ENCODE peak calls at places on chromosome 9, in seven cellular contexts. W is A549, O is SK-N-SH, Q is HCT116, D is WTC11, E is HepG2, J is endothelial cell of umbilical vein. P is an unnamed sample.

GRCh38 chr9:115650768-115651167 is 502.8 kb upstream of the PAPPA start:
- DNase-seq in W (no peak), O (no peak), Q (no peak), D (no peak), E (no peak), J (no peak), P (no peak)

GRCh38 chr9:129886226-129887174 is 51.2 kb downstream of the USP20 start:
- DNase-seq in W (no peak), O (no peak), Q (no peak), D (no peak), E (no peak), J (peak; percentile 55), P (no peak)

GRCh38 chr9:130287736-130288135 is 22.2 kb downstream of the HMCN2 start:
- DNase-seq in W (no peak), O (no peak), Q (no peak), D (no peak), E (no peak), J (no peak), P (no peak)

GRCh38 chr9:76371901-76372300 is 22.3 kb downstream of the RFK start:
- DNase-seq in W (peak; percentile 88), O (no peak), Q (no peak), D (no peak), E (no peak), J (peak; percentile 59), P (no peak)

GRCh38 chr9:28938981-28939380 is 1365.7 kb upstream of the C9orf72 start:
- DNase-seq in W (no peak), O (no peak), Q (no peak), D (no peak), E (no peak), J (no peak), P (no peak)

GRCh38 chr9:99085949-99086948 is 18.7 kb upstream of the TGFBR1 start:
- DNase-seq in W (no peak), O (no peak), Q (no peak), D (no peak), E (no peak), J (peak; percentile 7), P (no peak)

GRCh38 chr9:136198605-136199083 is 6.3 kb downstream of the LHX3 start:
- DNase-seq in W (peak; percentile 60), O (peak; percentile 66), Q (no peak), D (peak; percentile 63), E (no peak), J (peak; percentile 10), P (peak; percentile 75)

GRCh38 chr9:13146838-13147237 is 132.7 kb downstream of the MPDZ start:
- DNase-seq in W (no peak), O (no peak), Q (no peak), D (no peak), E (no peak), J (no peak), P (no peak)

GRCh38 chr9:125613156-125613555 is 93.9 kb downstream of the MAPKAP1 start:
- DNase-seq in W (no peak), O (no peak), Q (no peak), D (no peak), E (no peak), J (peak; percentile 85), P (no peak)

GRCh38 chr9:2427016-2427891 is 194.3 kb upstream of the VLDLR start:
- DNase-seq in W (no peak), O (no peak), Q (no peak), D (no peak), E (no peak), J (no peak), P (no peak)

GRCh38 chr9:136021891-136022681 is 60.9 kb upstream of the UBAC1 start:
- DNase-seq in W (no peak), O (no peak), Q (no peak), D (peak; percentile 19), E (no peak), J (no peak), P (no peak)

GRCh38 chr9:137056739-137057407 is 3.0 kb upstream of the ENTPD2 start:
- DNase-seq in W (peak; percentile 57), O (no peak), Q (no peak), D (no peak), E (peak; percentile 49), J (no peak), P (no peak)

GRCh38 chr9:128887914-128888350 is 6.0 kb downstream of the LRRC8A start:
- DNase-seq in W (no peak), O (no peak), Q (no peak), D (peak; percentile 81), E (no peak), J (peak; percentile 81), P (peak; percentile 81)

GRCh38 chr9:110926828-110927227 is 111.4 kb downstream of the LPAR1 start:
- DNase-seq in W (no peak), O (no peak), Q (no peak), D (no peak), E (no peak), J (no peak), P (no peak)

GRCh38 chr9:127185931-127186781 is 63.7 kb upstream of the ANGPTL2 start:
- DNase-seq in W (no peak), O (peak; percentile 44), Q (no peak), D (no peak), E (peak; percentile 20), J (peak; percentile 77), P (no peak)

GRCh38 chr9:16268037-16269010 is 602.1 kb downstream of the BNC2 start:
- DNase-seq in W (no peak), O (peak; percentile 76), Q (no peak), D (no peak), E (no peak), J (no peak), P (no peak)

GRCh38 chr9:99162759-99163364 is 57.9 kb downstream of the TGFBR1 start:
- DNase-seq in W (peak; percentile 42), O (peak; percentile 45), Q (peak; percentile 22), D (no peak), E (peak; percentile 43), J (peak; percentile 62), P (no peak)

GRCh38 chr9:135624282-135624681 is 15.1 kb downstream of the GLT6D1 start:
- DNase-seq in W (no peak), O (no peak), Q (no peak), D (no peak), E (no peak), J (no peak), P (no peak)

GRCh38 chr9:98142182-98142924 is 23.3 kb upstream of the TRIM14 start:
- DNase-seq in W (peak; percentile 24), O (peak; percentile 49), Q (no peak), D (no peak), E (peak; percentile 51), J (no peak), P (no peak)

GRCh38 chr9:84871983-84872382 is 202.5 kb downstream of the NTRK2 start:
- DNase-seq in W (no peak), O (no peak), Q (no peak), D (no peak), E (no peak), J (no peak), P (no peak)

GRCh38 chr9:87596862-87597261 is 99.2 kb downstream of the DAPK1 start:
- DNase-seq in W (no peak), O (no peak), Q (no peak), D (no peak), E (no peak), J (no peak), P (no peak)

GRCh38 chr9:136185596-136185995 is 19.3 kb downstream of the LHX3 start:
- DNase-seq in W (no peak), O (no peak), Q (no peak), D (no peak), E (no peak), J (no peak), P (no peak)

GRCh38 chr9:16828335-16829281 is 41.9 kb downstream of the BNC2 start:
- DNase-seq in W (no peak), O (peak; percentile 78), Q (no peak), D (peak; percentile 48), E (no peak), J (peak; percentile 28), P (no peak)

GRCh38 chr9:75979362-75979761 is 88.9 kb downstream of the PCSK5 start:
- DNase-seq in W (peak; percentile 43), O (no peak), Q (no peak), D (peak; percentile 25), E (peak; percentile 18), J (no peak), P (no peak)

GRCh38 chr9:105978822-105979221 is 284.5 kb downstream of the TMEM38B start:
- DNase-seq in W (no peak), O (peak; percentile 10), Q (no peak), D (no peak), E (no peak), J (no peak), P (no peak)

GRCh38 chr9:105330755-105331154 is 86.3 kb downstream of the SLC44A1 start:
- DNase-seq in W (no peak), O (no peak), Q (no peak), D (no peak), E (peak; percentile 89), J (peak; percentile 12), P (no peak)

GRCh38 chr9:127835930-127836586 is 18.4 kb downstream of the ENG start:
- DNase-seq in W (no peak), O (no peak), Q (no peak), D (no peak), E (no peak), J (peak; percentile 70), P (no peak)

GRCh38 chr9:35322075-35322885 is 160.5 kb downstream of the UNC13B start:
- DNase-seq in W (no peak), O (no peak), Q (no peak), D (no peak), E (no peak), J (no peak), P (no peak)
- TF ChIP-seq MAX in W (no peak), O (no peak), Q (no peak), D (no peak), E (no peak), J (no peak), P (no peak)

GRCh38 chr9:33703430-33704096 is 91.8 kb upstream of the PRSS3 start:
- DNase-seq in W (no peak), O (no peak), Q (no peak), D (no peak), E (no peak), J (peak; percentile 8), P (no peak)
- TF ChIP-seq MAX in W (no peak), O (no peak), Q (no peak), D (no peak), E (no peak), J (no peak), P (no peak)

DNA sequence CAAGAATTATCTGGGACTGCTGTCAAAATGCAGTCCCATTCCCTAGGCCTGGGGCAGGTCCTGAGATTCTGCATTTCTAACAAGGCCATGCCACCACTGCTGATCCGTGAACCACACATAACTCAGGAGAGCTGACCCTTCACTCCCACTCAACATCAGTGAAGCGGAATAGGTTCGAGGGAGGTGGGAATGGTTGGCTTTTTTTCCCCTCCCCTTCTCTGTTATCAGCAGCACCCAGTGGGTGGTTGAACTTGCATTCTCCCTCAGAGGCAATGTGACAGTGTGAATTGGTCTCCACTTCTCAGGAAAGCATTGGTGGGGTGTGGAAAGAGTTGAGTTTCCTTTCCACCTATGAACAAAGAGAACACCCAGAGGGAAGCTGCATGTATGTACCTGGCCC is 344.3 kb downstream of the GADD45G start:
- DNase-seq in W (no peak), O (no peak), Q (no peak), D (no peak), E (no peak), J (no peak), P (no peak)
- TF ChIP-seq MAX in W (no peak), O (no peak), Q (no peak), D (no peak), E (no peak), J (no peak), P (no peak)

GRCh38 chr9:114098021-114098659 is 952 bp downstream of the KIF12 start:
- DNase-seq in W (peak; percentile 75), O (peak; percentile 87), Q (peak; percentile 23), D (peak; percentile 75), E (no peak), J (no peak), P (no peak)
- TF ChIP-seq MAX in W (no peak), O (no peak), Q (no peak), D (no peak), E (no peak), J (no peak), P (no peak)

GRCh38 chr9:131942076-131942720 is 137.5 kb downstream of the MED27 start:
- DNase-seq in W (no peak), O (no peak), Q (no peak), D (no peak), E (no peak), J (no peak), P (no peak)
- TF ChIP-seq MAX in W (no peak), O (no peak), Q (no peak), D (no peak), E (no peak), J (no peak), P (no peak)